ENCODE peak calls at places on chromosome 11, in five cellular contexts. Q, G, C, L and Y are unnamed samples.
A peak's percentile ranks its signal among the peaks of the same experiment; 100 is the strongest.

GRCh38 chr11:46521947-46522681 is 71.7 kb downstream of the AMBRA1 start:
- DNase-seq in Q (no peak), L (no peak), C (no peak), G (no peak), Y (no peak)

GRCh38 chr11:103662880-103663279 is 373.6 kb upstream of the DDI1 start:
- DNase-seq in C (no peak), Q (no peak), G (no peak), L (no peak), Y (no peak)

GRCh38 chr11:64298966-64299846 is 952 bp upstream of the CATSPERZ start:
- DNase-seq in L (peak; percentile 65), G (no peak), Q (peak; percentile 67), C (peak; percentile 60), Y (no peak)

GRCh38 chr11:45304111-45304991 is 18.2 kb upstream of the SYT13 start:
- DNase-seq in Q (no peak), G (no peak), C (no peak), L (no peak), Y (no peak)

GRCh38 chr11:68328374-68329091 is 16.1 kb downstream of the LRP5 start:
- DNase-seq in C (peak; percentile 51), Q (no peak), L (peak; percentile 72), G (peak; percentile 51), Y (peak; percentile 60)

GRCh38 chr11:77406396-77406795 is 67.5 kb downstream of the PAK1 start:
- DNase-seq in G (no peak), L (no peak), Q (no peak), C (no peak), Y (no peak)

GRCh38 chr11:30753504-30753903 is 167.4 kb upstream of the MPPED2 start:
- DNase-seq in L (no peak), Q (no peak), G (no peak), C (no peak), Y (no peak)

GRCh38 chr11:65717906-65718305 is 2.7 kb downstream of the RNASEH2C start:
- DNase-seq in G (no peak), C (no peak), Q (no peak), L (no peak), Y (no peak)

GRCh38 chr11:76371170-76371569 is 9.8 kb downstream of the THAP12 start:
- DNase-seq in L (no peak), G (peak; percentile 71), Q (no peak), C (no peak), Y (no peak)

GRCh38 chr11:63769044-63769718 is 606 bp upstream of the ZFTA start:
- DNase-seq in G (no peak), L (peak; percentile 32), Q (peak; percentile 56), C (peak; percentile 24), Y (peak; percentile 19)

GRCh38 chr11:62501432-62501891 is 45.1 kb downstream of the AHNAK start:
- DNase-seq in G (no peak), C (peak; percentile 63), Q (no peak), L (no peak), Y (no peak)

GRCh38 chr11:19419813-19420212 is 179.1 kb upstream of the E2F8 start:
- DNase-seq in C (no peak), L (no peak), Q (no peak), G (peak; percentile 41), Y (no peak)

GRCh38 chr11:3658252-3658651 is 12.9 kb downstream of the CHRNA10 start:
- DNase-seq in Q (no peak), G (no peak), L (no peak), C (no peak), Y (no peak)

GRCh38 chr11:16902979-16903378 is 111.2 kb downstream of the PLEKHA7 start:
- DNase-seq in L (no peak), Q (no peak), G (peak; percentile 35), C (no peak), Y (no peak)

GRCh38 chr11:2196970-2197770 is 25.6 kb upstream of the TH start:
- DNase-seq in L (peak; percentile 76), C (peak; percentile 66), G (peak; percentile 36), Q (peak; percentile 75), Y (peak; percentile 83)

GRCh38 chr11:22922672-22923071 is 62.4 kb upstream of the CCDC179 start:
- DNase-seq in G (no peak), L (no peak), Q (no peak), C (no peak), Y (no peak)

GRCh38 chr11:22926341-22926740 is 66.1 kb upstream of the CCDC179 start:
- DNase-seq in C (no peak), L (no peak), Q (no peak), G (no peak), Y (no peak)

GRCh38 chr11:22923561-22923960 is 63.3 kb upstream of the CCDC179 start:
- DNase-seq in L (no peak), Q (no peak), G (no peak), C (no peak), Y (no peak)

DNA sequence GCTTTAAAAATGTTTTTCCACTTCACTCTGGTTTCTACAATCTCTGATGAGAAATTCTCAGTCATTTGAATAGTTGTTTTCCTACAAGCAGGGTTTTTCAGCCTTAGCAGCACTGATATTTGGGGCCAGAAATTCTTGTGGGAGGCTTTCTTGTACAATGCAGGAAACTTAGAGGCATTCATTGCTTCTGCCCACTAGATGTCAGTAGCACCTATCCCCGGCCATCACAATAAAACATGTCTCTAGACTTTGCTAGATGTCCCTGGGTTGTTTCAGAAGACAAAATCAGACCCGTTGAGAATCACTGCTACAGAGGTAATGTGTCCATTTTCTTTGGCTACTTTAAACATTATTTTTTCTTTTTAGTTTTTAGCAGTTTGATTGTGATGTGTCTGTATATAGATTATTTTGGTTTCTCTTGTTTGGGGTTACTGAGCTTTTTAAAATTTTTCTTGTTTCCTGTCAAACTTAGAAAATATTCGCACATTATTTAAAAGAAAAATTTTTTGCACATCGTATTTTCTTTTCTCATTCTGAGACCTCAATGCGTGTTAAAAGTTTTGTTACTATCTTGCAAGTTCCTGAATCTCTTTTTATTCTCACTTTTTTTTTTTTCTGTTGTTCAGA is 60.8 kb upstream of the CCDC179 start:
- DNase-seq in Q (no peak), C (peak; percentile 7), L (peak; percentile 23), G (peak; percentile 24), Y (peak; percentile 29)
- H3K4me3 ChIP-seq in Q (no peak overlapping the region), C (no peak overlapping the region), L (no peak overlapping the region), G (no peak overlapping the region), Y (no peak overlapping the region)

DNA sequence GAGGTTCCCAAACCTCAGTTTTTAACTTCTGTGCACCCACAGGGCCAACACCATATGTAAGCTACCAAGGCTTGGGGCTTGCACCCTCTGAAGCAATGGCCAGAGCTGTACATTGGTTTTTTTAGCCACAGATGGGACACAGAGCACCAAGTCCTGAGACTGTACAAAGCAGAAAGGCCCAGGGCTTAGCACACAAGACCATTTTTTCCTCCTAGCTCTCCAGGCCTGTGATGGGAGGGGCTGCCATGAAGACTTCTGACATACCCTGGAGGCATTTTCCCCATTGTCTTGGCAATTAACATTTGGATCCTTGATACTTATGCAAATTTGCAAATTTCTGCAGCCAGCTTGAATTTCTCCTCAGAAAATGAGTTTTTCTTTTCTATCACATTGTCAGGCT is 23.4 kb downstream of the CNTF start:
- DNase-seq in G (no peak), C (no peak), Q (no peak), L (no peak), Y (no peak)
- TF ChIP-seq CTCF in G (no peak), C (no peak), Q (no peak), L (no peak), Y (no peak)

GRCh38 chr11:132717824-132718223 is 814.5 kb downstream of the OPCML start:
- DNase-seq in Q (no peak), L (no peak), G (no peak), C (no peak), Y (no peak)
- H3K9me3 ChIP-seq in Q (no peaks in the 10 kb centered on the region), L (no peaks in the 10 kb centered on the region), G (no peaks in the 10 kb centered on the region), C (no peaks in the 10 kb centered on the region), Y (no peaks in the 10 kb centered on the region)

GRCh38 chr11:94928146-94928995 is 45.0 kb downstream of the CWC15 start:
- DNase-seq in Q (no peak), L (no peak), G (no peak), C (no peak), Y (no peak)
- H3K4me3 ChIP-seq in Q (no peak overlapping the region), L (no peak overlapping the region), G (no peak overlapping the region), C (no peak overlapping the region), Y (no peak overlapping the region)

GRCh38 chr11:70226967-70227366 is 23.9 kb downstream of the FADD start:
- DNase-seq in G (no peak), L (no peak), C (no peak), Q (no peak), Y (no peak)
- TF ChIP-seq CTCF in G (peak; percentile 46), L (peak; percentile 20), C (no peak), Q (no peak), Y (peak; percentile 53)

DNA sequence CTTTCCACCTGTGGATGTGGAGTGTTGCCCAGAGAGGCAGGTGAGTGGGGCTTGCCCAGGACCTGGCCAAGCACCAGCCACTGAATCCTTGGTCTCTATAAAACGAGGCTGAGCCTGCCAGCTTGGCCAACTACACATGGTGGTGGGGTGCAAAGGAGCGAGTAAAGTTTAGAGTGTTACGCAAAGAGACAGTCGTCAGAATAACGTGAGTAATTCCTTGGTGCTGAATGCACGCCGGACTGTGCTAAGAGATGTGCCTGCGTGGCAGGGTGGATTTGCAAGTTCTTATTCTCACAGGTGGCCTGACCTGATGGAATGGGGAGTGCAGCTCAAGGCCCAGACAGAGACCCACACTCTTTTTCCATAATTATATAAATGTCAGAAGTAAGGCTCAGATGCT is 88.6 kb upstream of the B3GAT1 start:
- DNase-seq in C (no peak), G (no peak), L (no peak), Q (no peak), Y (no peak)
- H3K9me3 ChIP-seq in C (peaks cover 10% of the 10 kb centered on the region), G (peaks cover 31% of the 10 kb centered on the region), L (no peaks in the 10 kb centered on the region), Q (no peaks in the 10 kb centered on the region), Y (no peaks in the 10 kb centered on the region)

GRCh38 chr11:122882809-122883681 is 486 bp downstream of the JHY start:
- DNase-seq in G (peak; percentile 61), Q (peak; percentile 42), C (peak; percentile 48), L (peak; percentile 54), Y (peak; percentile 10)
- H3K4me3 ChIP-seq in G (peak overlapping the region; percentile 76), Q (peak overlapping the region; percentile 56), C (peak overlapping the region; percentile 74), L (peak overlapping the region; percentile 66), Y (no peak overlapping the region)